ENCODE peak calls at places on chromosome 11, in six cellular contexts. One of them, this sample, is unnamed. For H3K9me3, the result is how much of the 10 kb centered on the place peaks cover.

GRCh38 chr11:102914238-102915043 is 39.7 kb upstream of the MMP12 start:
- DNase-seq in keratinocyte: no peak
- DNase-seq in MM.1S: peak
- DNase-seq in tibial artery: no peak
- DNase-seq in Peyer's patch: no peak
- DNase-seq in body of pancreas: peak
- DNase-seq in this sample: no peak

GRCh38 chr11:95297680-95298452 is 66.9 kb upstream of the SESN3 start:
- DNase-seq in keratinocyte: no peak
- DNase-seq in MM.1S: no peak
- DNase-seq in tibial artery: no peak
- DNase-seq in Peyer's patch: no peak
- DNase-seq in body of pancreas: no peak
- DNase-seq in this sample: no peak

GRCh38 chr11:116042125-116042524 is 537.9 kb upstream of the CADM1 start:
- DNase-seq in keratinocyte: no peak
- DNase-seq in MM.1S: no peak
- DNase-seq in tibial artery: no peak
- DNase-seq in Peyer's patch: no peak
- DNase-seq in body of pancreas: no peak
- DNase-seq in this sample: no peak

GRCh38 chr11:126919147-126919823 is 81.3 kb downstream of the KIRREL3 start:
- DNase-seq in keratinocyte: no peak
- DNase-seq in MM.1S: peak
- DNase-seq in tibial artery: no peak
- DNase-seq in Peyer's patch: no peak
- DNase-seq in body of pancreas: no peak
- DNase-seq in this sample: no peak

GRCh38 chr11:103659138-103659734 is 377.2 kb upstream of the DDI1 start:
- DNase-seq in keratinocyte: no peak
- DNase-seq in MM.1S: no peak
- DNase-seq in tibial artery: no peak
- DNase-seq in Peyer's patch: no peak
- DNase-seq in body of pancreas: no peak
- DNase-seq in this sample: no peak

GRCh38 chr11:45106006-45106405 is 40.4 kb upstream of the PRDM11 start:
- DNase-seq in keratinocyte: no peak
- DNase-seq in MM.1S: no peak
- DNase-seq in tibial artery: no peak
- DNase-seq in Peyer's patch: no peak
- DNase-seq in body of pancreas: no peak
- DNase-seq in this sample: no peak

GRCh38 chr11:57153448-57153847 is 28.3 kb upstream of the LRRC55 start:
- DNase-seq in keratinocyte: no peak
- DNase-seq in MM.1S: no peak
- DNase-seq in tibial artery: no peak
- DNase-seq in Peyer's patch: no peak
- DNase-seq in body of pancreas: no peak
- DNase-seq in this sample: no peak

GRCh38 chr11:13367115-13367514 is 89.5 kb downstream of the BMAL1 start:
- DNase-seq in keratinocyte: no peak
- DNase-seq in MM.1S: no peak
- DNase-seq in tibial artery: no peak
- DNase-seq in Peyer's patch: no peak
- DNase-seq in body of pancreas: no peak
- DNase-seq in this sample: no peak

GRCh38 chr11:61266602-61267001 is 25.6 kb downstream of the PGA5 start:
- DNase-seq in keratinocyte: no peak
- DNase-seq in MM.1S: no peak
- DNase-seq in tibial artery: no peak
- DNase-seq in Peyer's patch: no peak
- DNase-seq in body of pancreas: no peak
- DNase-seq in this sample: no peak

GRCh38 chr11:65501530-65502273 is 2.9 kb downstream of the MALAT1 start:
- DNase-seq in keratinocyte: no peak
- DNase-seq in MM.1S: no peak
- DNase-seq in tibial artery: no peak
- DNase-seq in Peyer's patch: no peak
- DNase-seq in body of pancreas: no peak
- DNase-seq in this sample: no peak

GRCh38 chr11:88484873-88485621 is 147.5 kb upstream of the CTSC start:
- DNase-seq in keratinocyte: peak
- DNase-seq in MM.1S: peak
- DNase-seq in tibial artery: no peak
- DNase-seq in Peyer's patch: no peak
- DNase-seq in body of pancreas: no peak
- DNase-seq in this sample: no peak

GRCh38 chr11:18144243-18144642 is 11.9 kb downstream of the MRGPRX3 start:
- DNase-seq in keratinocyte: peak
- DNase-seq in MM.1S: no peak
- DNase-seq in tibial artery: no peak
- DNase-seq in Peyer's patch: no peak
- DNase-seq in body of pancreas: no peak
- DNase-seq in this sample: no peak

GRCh38 chr11:86663741-86664140 is 8.7 kb downstream of the ME3 start:
- DNase-seq in keratinocyte: no peak
- DNase-seq in MM.1S: no peak
- DNase-seq in tibial artery: no peak
- DNase-seq in Peyer's patch: no peak
- DNase-seq in body of pancreas: no peak
- DNase-seq in this sample: no peak

GRCh38 chr11:14065153-14065552 is 102.6 kb downstream of the SPON1 start:
- DNase-seq in keratinocyte: no peak
- DNase-seq in MM.1S: no peak
- DNase-seq in tibial artery: no peak
- DNase-seq in Peyer's patch: no peak
- DNase-seq in body of pancreas: no peak
- DNase-seq in this sample: no peak

GRCh38 chr11:45936655-45937054 is 14.2 kb downstream of the LARGE2 start:
- DNase-seq in keratinocyte: no peak
- DNase-seq in MM.1S: no peak
- DNase-seq in tibial artery: no peak
- DNase-seq in Peyer's patch: no peak
- DNase-seq in body of pancreas: no peak
- DNase-seq in this sample: no peak

GRCh38 chr11:28793282-28793738 is 685.1 kb downstream of the METTL15 start:
- DNase-seq in keratinocyte: no peak
- DNase-seq in MM.1S: no peak
- DNase-seq in tibial artery: no peak
- DNase-seq in Peyer's patch: no peak
- DNase-seq in body of pancreas: no peak
- DNase-seq in this sample: no peak

GRCh38 chr11:70400643-70401042 is 2.3 kb downstream of the CTTN start:
- DNase-seq in keratinocyte: no peak
- DNase-seq in MM.1S: no peak
- DNase-seq in tibial artery: no peak
- DNase-seq in Peyer's patch: no peak
- DNase-seq in body of pancreas: no peak
- DNase-seq in this sample: no peak

GRCh38 chr11:13445588-13445987 is 17.4 kb downstream of the BTBD10 start:
- DNase-seq in keratinocyte: no peak
- DNase-seq in MM.1S: no peak
- DNase-seq in tibial artery: no peak
- DNase-seq in Peyer's patch: no peak
- DNase-seq in body of pancreas: no peak
- DNase-seq in this sample: no peak

GRCh38 chr11:11552688-11553087 is 69.1 kb downstream of the GALNT18 start:
- DNase-seq in keratinocyte: no peak
- DNase-seq in MM.1S: no peak
- DNase-seq in tibial artery: no peak
- DNase-seq in Peyer's patch: no peak
- DNase-seq in body of pancreas: no peak
- DNase-seq in this sample: no peak

GRCh38 chr11:19628018-19628417 is 84.6 kb upstream of the NAV2 start:
- DNase-seq in keratinocyte: no peak
- DNase-seq in MM.1S: no peak
- DNase-seq in tibial artery: peak
- DNase-seq in Peyer's patch: no peak
- DNase-seq in body of pancreas: peak
- DNase-seq in this sample: peak

GRCh38 chr11:19084661-19085315 is 24.3 kb upstream of the MRGPRX2 start:
- DNase-seq in keratinocyte: no peak
- DNase-seq in MM.1S: no peak
- DNase-seq in tibial artery: no peak
- DNase-seq in Peyer's patch: no peak
- DNase-seq in body of pancreas: no peak
- DNase-seq in this sample: no peak

GRCh38 chr11:90476442-90477007 is 253.7 kb upstream of the CHORDC1 start:
- DNase-seq in keratinocyte: peak
- DNase-seq in MM.1S: peak
- DNase-seq in tibial artery: no peak
- DNase-seq in Peyer's patch: no peak
- DNase-seq in body of pancreas: peak
- DNase-seq in this sample: peak

GRCh38 chr11:93059074-93059957 is 89.9 kb downstream of the MTNR1B start:
- DNase-seq in keratinocyte: no peak
- DNase-seq in MM.1S: no peak
- DNase-seq in tibial artery: no peak
- DNase-seq in Peyer's patch: no peak
- DNase-seq in body of pancreas: no peak
- DNase-seq in this sample: no peak

GRCh38 chr11:72228844-72229231 is 4.3 kb downstream of the INPPL1 start:
- DNase-seq in keratinocyte: no peak
- DNase-seq in MM.1S: no peak
- DNase-seq in tibial artery: no peak
- DNase-seq in Peyer's patch: no peak
- DNase-seq in body of pancreas: no peak
- DNase-seq in this sample: no peak

GRCh38 chr11:71423181-71423790 is 24.9 kb downstream of the DHCR7 start:
- DNase-seq in keratinocyte: no peak
- DNase-seq in MM.1S: peak
- DNase-seq in tibial artery: no peak
- DNase-seq in Peyer's patch: no peak
- DNase-seq in body of pancreas: no peak
- DNase-seq in this sample: no peak

GRCh38 chr11:28842716-28843115 is 734.5 kb downstream of the METTL15 start:
- DNase-seq in keratinocyte: no peak
- DNase-seq in MM.1S: no peak
- DNase-seq in tibial artery: no peak
- DNase-seq in Peyer's patch: no peak
- DNase-seq in body of pancreas: no peak
- DNase-seq in this sample: no peak

DNA sequence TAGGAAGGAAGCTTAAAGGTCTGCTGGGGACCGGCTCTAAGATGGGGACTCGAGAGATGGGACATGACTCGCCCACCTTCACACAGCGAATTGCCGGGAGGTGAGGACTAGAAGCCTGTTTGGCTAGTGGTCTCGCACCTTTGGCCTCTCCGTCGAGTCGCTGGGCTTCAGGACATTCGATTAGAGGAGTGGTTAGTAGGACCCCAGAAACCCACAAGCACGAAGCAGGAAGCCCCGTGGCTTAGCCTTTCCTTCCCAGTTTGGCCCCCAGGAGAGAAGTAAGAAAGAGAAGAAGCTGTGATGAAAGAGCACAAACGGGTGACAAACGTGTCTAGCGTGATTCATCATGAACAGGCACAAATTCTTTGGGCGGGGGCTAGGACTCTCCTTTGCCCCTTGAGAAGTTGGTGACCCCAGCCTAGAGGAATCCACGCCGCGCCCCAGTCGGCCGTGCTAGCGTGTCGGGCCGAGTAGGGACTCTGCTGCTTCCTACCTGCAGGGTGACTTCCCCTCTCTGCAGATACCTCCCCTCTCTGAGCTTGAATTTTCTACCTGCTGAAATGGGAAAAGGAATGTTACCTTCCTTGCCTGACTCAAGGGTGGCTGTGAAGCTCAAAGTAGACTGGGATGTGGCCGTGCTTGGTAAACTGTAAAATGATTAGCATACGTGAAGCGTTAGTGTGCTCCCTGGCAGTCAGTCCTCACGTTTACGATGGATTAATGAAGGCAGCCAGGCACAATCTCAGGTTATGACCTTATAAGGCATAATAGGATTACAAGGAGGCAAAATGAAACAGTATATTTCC is 1.1 kb upstream of the ADM start:
- DNase-seq in keratinocyte: no peak
- DNase-seq in MM.1S: peak
- DNase-seq in tibial artery: peak
- DNase-seq in Peyer's patch: peak
- DNase-seq in body of pancreas: peak
- DNase-seq in this sample: no peak
- H3K27ac ChIP-seq in keratinocyte: peak
- H3K27ac ChIP-seq in MM.1S: peak
- H3K27ac ChIP-seq in tibial artery: peak
- H3K27ac ChIP-seq in Peyer's patch: peak
- H3K27ac ChIP-seq in body of pancreas: peak
- H3K27ac ChIP-seq in this sample: peak

GRCh38 chr11:100675115-100675650 is 11.9 kb upstream of the ARHGAP42 start:
- DNase-seq in keratinocyte: no peak
- DNase-seq in MM.1S: no peak
- DNase-seq in tibial artery: no peak
- DNase-seq in Peyer's patch: no peak
- DNase-seq in body of pancreas: no peak
- DNase-seq in this sample: no peak
- H3K9me3 ChIP-seq in keratinocyte: under half
- H3K9me3 ChIP-seq in MM.1S: under half
- H3K9me3 ChIP-seq in tibial artery: under half
- H3K9me3 ChIP-seq in Peyer's patch: under half
- H3K9me3 ChIP-seq in body of pancreas: under half
- H3K9me3 ChIP-seq in this sample: under half

DNA sequence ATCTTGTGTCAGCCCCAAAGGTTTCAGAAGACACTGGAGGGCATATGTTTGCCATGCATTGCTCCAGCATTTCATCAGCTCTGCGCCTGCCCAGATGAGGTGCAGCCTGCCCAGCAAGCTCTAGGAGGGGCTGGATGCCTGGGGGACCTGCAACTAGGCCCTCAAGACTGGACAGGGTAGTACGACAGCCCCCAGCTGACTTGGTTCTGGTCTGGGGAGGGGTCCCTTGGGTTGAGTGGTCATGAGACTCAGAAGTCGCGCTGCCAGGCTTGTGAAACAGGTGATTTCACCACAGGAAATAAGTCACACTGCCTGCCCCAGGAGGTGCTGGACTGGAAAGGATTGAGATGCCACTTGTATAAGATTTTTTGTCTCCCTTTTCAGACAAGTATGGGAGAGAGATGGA is 23.4 kb downstream of the TPBGL start:
- DNase-seq in keratinocyte: no peak
- DNase-seq in MM.1S: no peak
- DNase-seq in tibial artery: peak
- DNase-seq in Peyer's patch: peak
- DNase-seq in body of pancreas: no peak
- DNase-seq in this sample: no peak
- H3K27ac ChIP-seq in keratinocyte: no peak
- H3K27ac ChIP-seq in MM.1S: no peak
- H3K27ac ChIP-seq in tibial artery: no peak
- H3K27ac ChIP-seq in Peyer's patch: no peak
- H3K27ac ChIP-seq in body of pancreas: no peak
- H3K27ac ChIP-seq in this sample: no peak

GRCh38 chr11:125802387-125802786 is 14.5 kb downstream of the PATE3 start:
- DNase-seq in keratinocyte: no peak
- DNase-seq in MM.1S: no peak
- DNase-seq in tibial artery: no peak
- DNase-seq in Peyer's patch: no peak
- DNase-seq in body of pancreas: no peak
- DNase-seq in this sample: no peak
- H3K9me3 ChIP-seq in keratinocyte: under half
- H3K9me3 ChIP-seq in MM.1S: under half
- H3K9me3 ChIP-seq in tibial artery: under half
- H3K9me3 ChIP-seq in Peyer's patch: under half
- H3K9me3 ChIP-seq in body of pancreas: under half
- H3K9me3 ChIP-seq in this sample: half or more

GRCh38 chr11:124724854-124725718 is 14.7 kb upstream of the NRGN start:
- DNase-seq in keratinocyte: no peak
- DNase-seq in MM.1S: no peak
- DNase-seq in tibial artery: peak
- DNase-seq in Peyer's patch: no peak
- DNase-seq in body of pancreas: no peak
- DNase-seq in this sample: no peak
- H3K27ac ChIP-seq in keratinocyte: no peak
- H3K27ac ChIP-seq in MM.1S: no peak
- H3K27ac ChIP-seq in tibial artery: peak
- H3K27ac ChIP-seq in Peyer's patch: peak
- H3K27ac ChIP-seq in body of pancreas: no peak
- H3K27ac ChIP-seq in this sample: no peak

This sample was measured in tibial nerve.